ENCODE peak calls at places on chromosomes 3 and 15, in five cellular contexts. L, D, U, Z and V are unnamed samples.

GRCh38 chr15:100893261-100893963 is 13.8 kb downstream of the ALDH1A3 start:
- DNase-seq in L (no peak), D (peak), U (no peak), Z (no peak), V (no peak)

GRCh38 chr15:49047456-49047855 is 1.2 kb upstream of the SECISBP2L start:
- DNase-seq in L (no peak), D (no peak), U (no peak), Z (no peak), V (no peak)

GRCh38 chr15:63729115-63729884 is 104.4 kb downstream of the HERC1 start:
- DNase-seq in L (no peak), D (peak), U (no peak), Z (no peak), V (no peak)

GRCh38 chr15:40477703-40478269 is 7.0 kb downstream of the CHST14 start:
- DNase-seq in L (no peak), D (peak), U (peak), Z (no peak), V (peak)

GRCh38 chr3:52490938-52491526 is 4.1 kb upstream of the STAB1 start:
- DNase-seq in L (no peak), D (no peak), U (no peak), Z (no peak), V (no peak)

GRCh38 chr15:84979651-84980050 is 2.0 kb upstream of the PDE8A start:
- DNase-seq in L (no peak), D (no peak), U (peak), Z (no peak), V (no peak)

GRCh38 chr3:11514191-11514770 is 129.4 kb downstream of the VGLL4 start:
- DNase-seq in L (no peak), D (peak), U (no peak), Z (no peak), V (peak)

GRCh38 chr3:32882603-32883025 is 64.8 kb downstream of the TRIM71 start:
- DNase-seq in L (no peak), D (no peak), U (no peak), Z (no peak), V (no peak)

GRCh38 chr3:23743141-23743784 is 62.5 kb upstream of the UBE2E1 start:
- DNase-seq in L (no peak), D (peak), U (peak), Z (no peak), V (no peak)

GRCh38 chr15:66169023-66169422 is 84.5 kb downstream of the MEGF11 start:
- DNase-seq in L (no peak), D (no peak), U (no peak), Z (no peak), V (no peak)

GRCh38 chr3:159879598-159879997 is 109.0 kb upstream of the IL12A start:
- DNase-seq in L (no peak), D (no peak), U (no peak), Z (no peak), V (no peak)

GRCh38 chr3:127671523-127672428 is 976 bp upstream of the ABTB1 start:
- DNase-seq in L (no peak), D (no peak), U (no peak), Z (no peak), V (no peak)

GRCh38 chr15:92163641-92164040 is 230.0 kb upstream of the ST8SIA2 start:
- DNase-seq in L (no peak), D (no peak), U (no peak), Z (no peak), V (peak)

GRCh38 chr3:18847583-18848197 is 300.6 kb upstream of the KCNH8 start:
- DNase-seq in L (no peak), D (peak), U (no peak), Z (no peak), V (peak)

GRCh38 chr15:56225520-56225919 is 18.2 kb downstream of the RFX7 start:
- DNase-seq in L (no peak), D (no peak), U (no peak), Z (no peak), V (no peak)

GRCh38 chr3:181712505-181713299 is 977 bp downstream of the SOX2 start:
- DNase-seq in L (no peak), D (no peak), U (peak), Z (no peak), V (peak)

DNA sequence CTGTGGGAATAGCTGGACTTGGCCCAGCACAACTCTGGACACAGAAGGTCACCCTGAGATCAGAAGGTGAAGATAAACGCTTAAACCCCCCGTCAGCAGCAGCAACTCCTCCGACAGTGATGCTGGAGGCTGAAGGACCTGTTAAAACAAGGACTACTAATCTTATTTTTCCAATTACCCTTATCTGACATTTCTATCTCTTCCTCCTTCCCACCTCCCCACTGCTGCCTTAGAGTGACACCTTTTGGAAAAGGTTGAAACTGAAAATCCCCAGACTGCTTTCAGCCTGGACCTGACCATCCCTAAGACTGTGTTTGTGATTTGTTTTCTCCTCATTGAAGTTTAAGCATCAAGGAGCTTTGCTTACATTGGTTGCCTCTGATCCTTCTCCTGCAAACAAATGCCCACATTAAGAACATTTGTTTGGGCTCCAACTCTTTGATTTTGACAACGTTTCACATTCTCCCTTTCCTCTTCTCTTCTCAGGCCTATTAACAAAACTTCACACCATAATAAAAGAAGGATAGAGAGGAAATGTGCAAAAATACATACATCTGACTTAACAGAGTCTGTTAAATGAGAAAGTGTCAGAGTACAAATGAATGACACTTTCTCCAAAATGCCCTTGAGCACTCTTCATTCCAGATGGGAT is 410.6 kb upstream of the WNT5A start:
- DNase-seq in L (no peak), D (peak), U (peak), Z (no peak), V (peak)
- TF ChIP-seq CTCF in L (peak), D (peak), U (peak), Z (peak), V (peak)

DNA sequence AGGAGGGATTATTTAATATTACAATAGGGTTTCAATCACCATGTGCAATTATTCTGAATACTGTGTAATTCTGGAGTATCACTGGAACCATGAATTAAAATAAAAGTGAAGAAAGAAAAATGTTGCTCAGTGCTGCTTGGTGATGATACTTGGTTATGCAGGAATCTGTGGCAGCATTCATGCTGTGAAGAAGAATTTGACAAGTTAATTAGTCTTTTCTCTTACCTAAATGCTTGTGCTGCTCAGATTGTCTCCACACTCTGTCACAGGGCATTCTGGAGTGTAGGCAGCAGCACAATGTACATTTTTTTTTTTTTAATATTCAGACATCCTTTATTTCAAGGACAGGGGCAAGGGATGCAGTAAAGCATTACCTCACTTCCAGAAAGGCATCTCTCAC is 749.3 kb upstream of the CADM2 start:
- DNase-seq in L (no peak), D (no peak), U (no peak), Z (no peak), V (no peak)
- TF ChIP-seq CTCF in L (no peak), D (no peak), U (no peak), Z (no peak), V (no peak)

GRCh38 chr15:57740048-57740447 is 33.5 kb downstream of the POLR2M start:
- DNase-seq in L (no peak), D (no peak), U (no peak), Z (no peak), V (no peak)

GRCh38 chr15:57746752-57747151 is 40.2 kb downstream of the POLR2M start:
- DNase-seq in L (no peak), D (no peak), U (no peak), Z (no peak), V (peak)

GRCh38 chr15:57741089-57741488 is 34.6 kb downstream of the POLR2M start:
- DNase-seq in L (no peak), D (no peak), U (no peak), Z (no peak), V (no peak)

GRCh38 chr15:57747206-57747605 is 40.7 kb downstream of the POLR2M start:
- DNase-seq in L (no peak), D (no peak), U (no peak), Z (no peak), V (peak)

DNA sequence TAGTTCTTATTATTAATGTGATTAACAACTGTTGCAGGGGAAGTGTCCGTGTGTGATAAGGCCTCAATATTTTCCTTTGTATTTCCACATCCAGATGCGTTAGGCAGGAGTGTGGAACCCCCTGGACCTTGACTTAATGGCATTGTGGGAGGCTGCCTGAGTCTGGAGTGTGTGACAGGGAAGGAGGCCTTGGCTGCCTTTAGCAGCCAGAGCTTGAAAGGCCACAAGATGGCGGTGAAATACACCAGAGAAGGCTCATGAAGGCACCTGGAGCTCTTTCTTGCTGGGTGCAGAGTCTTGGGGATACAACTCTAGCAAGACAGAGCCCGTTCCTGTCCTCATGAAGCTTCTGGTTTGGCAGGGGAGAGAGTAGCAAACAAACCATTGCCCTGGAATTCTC is 36.9 kb downstream of the POLR2M start:
- DNase-seq in L (no peak), D (peak), U (no peak), Z (no peak), V (peak)
- TF ChIP-seq CTCF in L (no peak), D (peak), U (no peak), Z (no peak), V (peak)

DNA sequence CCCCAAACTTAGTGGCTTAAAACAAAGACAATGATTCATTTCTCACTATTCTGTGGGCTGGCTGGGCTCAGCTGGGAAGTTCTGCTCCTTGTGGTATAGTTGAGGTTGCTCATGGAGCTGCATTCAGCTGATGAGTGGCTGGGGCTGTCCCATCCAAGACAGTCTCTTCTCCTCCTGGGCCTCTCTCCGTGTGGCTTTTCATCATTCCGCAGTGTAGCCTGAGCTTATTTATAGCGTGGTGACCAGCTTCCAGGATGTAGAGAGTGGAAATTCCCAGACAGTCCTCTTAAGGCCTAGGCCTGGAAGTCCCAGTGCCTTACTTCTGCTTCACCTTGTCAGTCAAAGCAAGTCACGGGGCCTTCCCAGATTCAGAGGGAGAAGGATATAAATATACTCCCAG is 136.7 kb upstream of the DAZL start:
- DNase-seq in L (no peak), D (no peak), U (no peak), Z (no peak), V (no peak)
- TF ChIP-seq CTCF in L (no peak), D (no peak), U (no peak), Z (no peak), V (no peak)

GRCh38 chr3:169769287-169770181 is at the start of gene ACTRT3:
- DNase-seq in L (peak), D (peak), U (peak), Z (no peak), V (peak)
- TF ChIP-seq CTCF in L (no peak), D (peak), U (no peak), Z (no peak), V (peak)